ENCODE peak calls at places on chromosomes 6 and 20, in five cellular contexts. R is psoas muscle, Q is body of pancreas, V is IMR-90, N is cardiac fibroblast. F is an unnamed sample.

GRCh38 chr6:153003294-153003645 is 761 bp upstream of the MTRF1L start:
- DNase-seq in R (no peak), Q (no peak), V (peak; percentile 20), N (no peak), F (no peak)

GRCh38 chr6:25649611-25650010 is 2.4 kb upstream of the SCGN start:
- DNase-seq in R (no peak), Q (no peak), V (no peak), N (peak; percentile 64), F (no peak)

GRCh38 chr20:35506179-35506578 is 23.3 kb downstream of the C20orf173 start:
- DNase-seq in R (no peak), Q (no peak), V (no peak), N (no peak), F (no peak)

GRCh38 chr20:63895202-63895885 is 418 bp downstream of the DNAJC5 start:
- DNase-seq in R (no peak), Q (no peak), V (no peak), N (no peak), F (no peak)

GRCh38 chr6:136235233-136235564 is 14.9 kb downstream of the MTFR2 start:
- DNase-seq in R (no peak), Q (no peak), V (peak; percentile 91), N (no peak), F (no peak)

GRCh38 chr20:40757087-40757486 is 68.1 kb upstream of the MAFB start:
- DNase-seq in R (no peak), Q (no peak), V (no peak), N (peak; percentile 5), F (no peak)

GRCh38 chr6:37283786-37284185 is 25.8 kb upstream of the TMEM217 start:
- DNase-seq in R (peak; percentile 92), Q (peak; percentile 80), V (no peak), N (peak; percentile 66), F (no peak)

GRCh38 chr6:55758156-55758942 is 117.0 kb downstream of the BMP5 start:
- DNase-seq in R (no peak), Q (peak; percentile 10), V (peak; percentile 91), N (peak; percentile 75), F (no peak)

GRCh38 chr6:36807750-36808149 is 31.5 kb downstream of the CPNE5 start:
- DNase-seq in R (no peak), Q (no peak), V (no peak), N (no peak), F (no peak)

DNA sequence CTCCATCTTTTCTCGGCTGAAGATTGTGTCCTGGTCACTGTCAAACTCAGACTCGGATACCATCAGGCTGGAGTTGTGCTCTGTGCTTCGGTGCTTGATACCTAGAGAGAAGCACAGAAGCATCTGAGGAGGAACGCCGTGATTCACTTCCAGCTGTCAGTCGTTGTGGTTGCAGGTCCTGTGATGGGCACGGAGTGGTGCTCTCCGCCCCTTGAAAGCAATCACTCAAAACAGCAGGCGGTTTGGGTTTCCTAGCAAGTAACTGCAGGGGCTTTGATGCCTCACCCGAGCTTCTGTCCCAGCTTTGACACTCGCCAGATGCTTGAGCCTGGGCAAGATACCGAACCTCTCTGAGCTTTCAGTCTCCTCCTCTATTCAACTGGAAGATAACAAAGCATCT is 52.5 kb downstream of the ALDH5A1 start:
- DNase-seq in R (no peak), Q (no peak), V (no peak), N (peak; percentile 5), F (peak; percentile 42)
- TF ChIP-seq CTCF in R (no peak), Q (no peak), V (no peak), N (no peak), F (peak; percentile 25)

GRCh38 chr6:45630801-45631200 is 253.1 kb upstream of the SUPT3H start:
- DNase-seq in R (no peak), Q (no peak), V (no peak), N (no peak), F (no peak)

GRCh38 chr6:45625191-45625664 is 247.5 kb upstream of the SUPT3H start:
- DNase-seq in R (no peak), Q (no peak), V (peak; percentile 85), N (peak; percentile 63), F (no peak)

GRCh38 chr6:45624228-45624627 is 246.5 kb upstream of the SUPT3H start:
- DNase-seq in R (no peak), Q (no peak), V (no peak), N (no peak), F (no peak)

GRCh38 chr6:45630314-45630713 is 252.6 kb upstream of the SUPT3H start:
- DNase-seq in R (no peak), Q (no peak), V (no peak), N (no peak), F (no peak)

DNA sequence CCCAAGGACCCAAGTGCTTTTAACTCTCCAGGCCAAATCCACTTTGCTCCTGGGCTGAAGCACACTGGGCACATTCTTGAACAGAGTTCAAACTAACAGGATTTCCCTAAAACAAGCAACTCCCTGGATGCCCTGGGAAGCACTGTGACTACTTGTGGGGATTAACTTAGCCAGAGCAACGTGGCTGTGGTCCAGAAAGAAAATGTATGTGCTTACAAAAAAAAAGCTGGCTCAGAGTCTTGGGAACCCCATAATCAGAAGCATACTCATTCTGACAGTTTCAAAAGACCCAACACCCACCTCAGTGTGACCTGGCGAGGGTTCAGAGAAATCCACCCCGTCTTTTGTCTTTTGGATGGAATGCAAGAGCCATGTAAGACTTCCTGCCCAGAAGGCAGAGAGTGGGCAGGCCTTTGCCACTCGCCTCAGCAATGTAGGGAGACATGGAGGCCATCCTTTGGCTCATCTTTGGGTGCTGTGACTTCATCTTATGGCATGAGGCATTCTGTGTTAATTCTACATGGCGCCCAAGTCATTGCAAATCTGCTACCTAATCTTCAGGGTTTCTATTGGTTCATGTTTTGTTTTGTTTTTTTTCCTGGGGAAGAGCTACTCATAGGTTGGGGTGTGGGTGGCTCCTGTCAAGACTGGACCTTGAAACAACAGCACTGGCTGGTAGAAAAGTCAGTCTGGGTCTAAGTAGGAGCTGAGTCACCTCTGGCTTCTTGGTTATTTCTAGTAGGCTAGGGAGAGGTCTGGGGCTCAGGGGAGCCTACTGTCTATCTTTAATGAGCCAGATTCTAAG is 248.6 kb upstream of the SUPT3H start:
- DNase-seq in R (no peak), Q (no peak), V (peak; percentile 84), N (peak; percentile 89), F (no peak)
- TF ChIP-seq CTCF in R (no peak), Q (no peak), V (no peak), N (no peak), F (no peak)

DNA sequence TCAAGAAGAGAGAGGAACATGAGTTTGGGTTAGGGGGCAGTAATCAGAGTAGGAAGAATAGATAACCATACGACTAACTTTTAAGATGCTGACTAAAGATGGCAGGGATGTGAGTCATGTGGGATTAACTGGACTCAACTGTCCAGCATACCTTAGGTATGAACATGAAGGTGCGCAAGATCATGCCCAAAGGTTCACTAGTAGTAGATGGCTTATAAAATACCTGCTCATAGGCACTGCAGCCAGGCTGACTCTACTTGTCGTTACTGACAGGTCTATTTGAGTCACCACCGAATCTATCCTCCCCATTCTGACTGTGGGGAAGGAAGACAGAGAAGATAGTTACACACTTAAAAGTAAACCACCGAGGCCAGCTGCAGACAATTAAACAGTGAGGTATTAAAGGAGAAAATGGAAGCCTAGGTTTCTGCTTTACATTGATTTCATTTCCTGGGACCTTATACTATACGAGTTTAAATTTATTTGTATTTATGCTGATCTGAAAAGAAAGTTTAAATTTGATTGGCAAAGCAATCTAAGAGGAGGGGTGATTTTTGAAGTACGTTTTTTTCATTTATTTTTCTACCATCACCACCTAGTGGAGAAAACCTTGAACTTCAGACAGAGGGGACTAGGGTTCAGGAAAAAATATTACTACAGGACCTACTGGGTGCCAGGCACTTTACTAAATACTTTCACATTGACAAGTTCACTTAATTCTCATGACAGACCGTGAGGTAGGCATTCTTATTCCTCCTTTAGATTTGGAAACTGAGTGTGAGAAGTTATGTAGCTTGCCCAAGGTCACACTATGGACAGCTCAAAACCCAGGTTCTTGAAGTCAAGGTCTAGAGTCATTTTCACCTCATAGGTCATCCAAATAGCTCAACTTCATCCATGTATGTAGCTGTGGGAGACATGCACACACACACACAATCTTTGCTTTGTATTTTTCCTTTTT is 4.0 kb upstream of the WRNIP1 start:
- DNase-seq in R (no peak), Q (no peak), V (no peak), N (no peak), F (no peak)
- TF ChIP-seq CTCF in R (peak; percentile 60), Q (peak; percentile 23), V (peak; percentile 22), N (peak; percentile 48), F (peak; percentile 36)

DNA sequence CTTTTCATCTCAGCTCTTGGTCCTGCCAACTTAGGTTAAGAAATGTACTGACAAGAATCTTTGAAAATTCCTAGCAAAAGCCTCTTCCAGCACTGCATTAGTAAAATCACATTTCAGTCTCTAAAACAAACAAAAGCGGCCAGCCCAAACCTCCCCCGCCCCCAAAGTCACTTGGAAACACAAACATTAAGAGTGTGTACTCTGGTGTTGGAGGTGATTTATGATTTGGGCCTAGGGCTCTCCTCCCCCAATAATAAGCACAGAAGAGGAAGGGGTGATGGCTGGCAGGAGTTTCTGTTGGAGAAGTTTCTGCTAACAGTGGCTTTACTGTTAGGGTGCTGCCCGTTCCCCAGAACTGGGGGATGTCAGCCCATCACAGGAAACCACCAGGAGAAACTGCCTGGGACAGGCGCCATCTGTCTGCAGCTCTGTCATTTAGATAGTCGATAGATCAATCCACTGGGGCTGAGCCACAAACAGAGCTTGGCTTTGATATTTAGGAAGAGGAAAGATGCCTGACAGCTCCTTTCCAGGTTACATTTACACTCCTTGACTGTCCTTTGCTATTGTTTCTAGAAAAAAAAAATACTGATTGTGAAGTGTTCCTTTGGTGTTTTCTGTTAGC is 199.5 kb downstream of the CD83 start:
- DNase-seq in R (no peak), Q (no peak), V (no peak), N (no peak), F (peak; percentile 43)
- TF ChIP-seq CTCF in R (no peak), Q (no peak), V (no peak), N (no peak), F (peak; percentile 36)

DNA sequence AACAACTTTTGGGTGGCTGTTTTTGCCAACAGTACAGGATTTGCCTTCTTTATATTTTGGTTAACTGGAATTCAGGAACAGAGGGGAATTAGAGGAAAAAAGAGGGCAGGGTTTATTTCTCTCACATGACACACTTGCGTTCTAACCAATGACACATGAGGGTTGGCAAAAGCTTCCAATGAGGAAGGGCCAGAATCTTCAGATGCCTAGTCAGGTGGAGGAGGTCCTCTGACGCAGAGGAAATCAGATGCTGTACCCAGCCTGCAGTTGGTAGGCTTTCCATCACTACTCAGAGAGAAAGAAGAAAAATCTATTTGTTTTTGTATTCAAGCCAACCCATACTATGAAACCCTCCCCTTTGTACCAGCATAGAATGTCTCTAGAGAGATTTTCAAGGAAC is 20.8 kb downstream of the TM9SF4 start:
- DNase-seq in R (no peak), Q (no peak), V (no peak), N (peak; percentile 20), F (no peak)
- TF ChIP-seq CTCF in R (no peak), Q (no peak), V (no peak), N (no peak), F (no peak)

F was measured in GM10248.